ENCODE peak calls at places on chromosomes 3 and 15, in six cellular contexts. W is fibroblast of mammary gland; H is activated CD4-positive, alpha-beta T cell treated with anti-CD3 and anti-CD28 coated beads, Interleukin-2, amount 50 U/mL, for 48 hours; K is fibroblast of pulmonary artery; M is heart left ventricle; Y is stimulated activated CD8-positive, alpha-beta memory T cell treated with anti-CD3 and anti-CD28 coated beads, Interleukin-12 subunit alpha, Interleukin-12 subunit beta, amount 100 ng/mL, for 4 hours. O is an unnamed sample.

GRCh38 chr3:76436895-76437294 is 603.0 kb upstream of the ROBO2 start:
- DNase-seq in M (no peak), K (peak; percentile 1), W (peak; percentile 4), Y (no peak), H (no peak), O (no peak)

GRCh38 chr3:81086348-81086747 is 675.1 kb downstream of the GBE1 start:
- DNase-seq in Y (no peak), W (no peak), H (no peak), M (no peak), K (no peak), O (no peak)

GRCh38 chr3:57794501-57794900 is 38.4 kb downstream of the SLMAP start:
- DNase-seq in M (no peak), K (no peak), H (no peak), W (no peak), Y (no peak), O (no peak)

GRCh38 chr3:194928183-194928736 is 242.6 kb downstream of the FAM43A start:
- DNase-seq in K (peak; percentile 51), W (peak; percentile 52), H (no peak), Y (no peak), M (no peak), O (no peak)

GRCh38 chr3:51388286-51389029 is 2.6 kb upstream of the RBM15B start:
- DNase-seq in Y (no peak), M (no peak), H (no peak), K (no peak), W (peak; percentile 32), O (no peak)

GRCh38 chr3:94082412-94082937 is 19.6 kb downstream of the NSUN3 start:
- DNase-seq in W (no peak), K (no peak), H (no peak), M (no peak), Y (no peak), O (no peak)

GRCh38 chr3:58200846-58201355 is 9.9 kb downstream of the DNASE1L3 start:
- DNase-seq in H (no peak), M (no peak), W (no peak), K (no peak), Y (no peak), O (no peak)

GRCh38 chr3:177460100-177460499 is 262.8 kb upstream of the TBL1XR1 start:
- DNase-seq in H (no peak), M (no peak), W (no peak), Y (no peak), K (no peak), O (no peak)

GRCh38 chr3:12574656-12575055 is 17.8 kb downstream of the MKRN2 start:
- DNase-seq in K (peak; percentile 34), W (no peak), M (no peak), H (no peak), Y (no peak), O (no peak)

GRCh38 chr3:81770710-81771109 is 9.3 kb upstream of the GBE1 start:
- DNase-seq in K (no peak), H (no peak), W (no peak), M (no peak), Y (no peak), O (no peak)

GRCh38 chr3:105387122-105387751 is 20.5 kb downstream of the ALCAM start:
- DNase-seq in W (peak; percentile 68), Y (no peak), K (no peak), H (no peak), M (no peak), O (no peak)

GRCh38 chr3:38018296-38019266 is 10.9 kb downstream of the PLCD1 start:
- DNase-seq in Y (no peak), H (no peak), W (no peak), M (no peak), K (no peak), O (no peak)

GRCh38 chr3:167657684-167658225 is 4.0 kb upstream of the WDR49 start:
- DNase-seq in W (no peak), H (no peak), K (no peak), M (no peak), Y (no peak), O (no peak)

GRCh38 chr15:75455982-75456531 is 4.6 kb upstream of the SIN3A start:
- DNase-seq in H (peak; percentile 63), W (peak; percentile 40), K (peak; percentile 53), M (no peak), Y (no peak), O (peak; percentile 60)

GRCh38 chr3:170579646-170580045 is 6.2 kb downstream of the SLC7A14 start:
- DNase-seq in H (no peak), M (no peak), W (no peak), K (no peak), Y (no peak), O (no peak)

GRCh38 chr3:56954125-56954524 is 106.3 kb upstream of the SPATA12 start:
- DNase-seq in W (no peak), H (no peak), M (no peak), K (no peak), Y (no peak), O (no peak)

GRCh38 chr3:17473761-17474160 is 268.7 kb downstream of the TBC1D5 start:
- DNase-seq in K (peak; percentile 48), M (no peak), W (peak; percentile 32), Y (no peak), H (no peak), O (no peak)

GRCh38 chr3:160343132-160343531 is 55.9 kb downstream of the IFT80 start:
- DNase-seq in H (no peak), Y (no peak), K (peak; percentile 39), M (no peak), W (peak; percentile 44), O (no peak)

GRCh38 chr15:37014137-37014536 is 86.2 kb downstream of the MEIS2 start:
- DNase-seq in Y (no peak), H (no peak), M (no peak), K (peak; percentile 75), W (peak; percentile 51), O (no peak)

GRCh38 chr3:194732617-194733016 is 46.9 kb downstream of the FAM43A start:
- DNase-seq in M (no peak), W (no peak), H (no peak), Y (no peak), K (no peak), O (no peak)

GRCh38 chr3:190038050-190038631 is 82.6 kb downstream of the P3H2 start:
- DNase-seq in H (no peak), Y (no peak), M (peak; percentile 15), K (peak; percentile 78), W (peak; percentile 79), O (no peak)

GRCh38 chr3:116378077-116378476 is 67.2 kb downstream of the LSAMP start:
- DNase-seq in M (no peak), Y (no peak), K (no peak), H (no peak), W (no peak), O (no peak)

GRCh38 chr3:148366743-148367410 is 330.8 kb upstream of the AGTR1 start:
- DNase-seq in H (no peak), W (peak; percentile 30), K (peak; percentile 26), M (no peak), Y (no peak), O (no peak)

GRCh38 chr3:96264701-96265100 is 549.7 kb upstream of the EPHA6 start:
- DNase-seq in W (no peak), Y (no peak), M (no peak), K (no peak), H (no peak), O (no peak)

GRCh38 chr3:72797773-72798543 is 50.3 kb downstream of the SHQ1 start:
- DNase-seq in Y (no peak), H (no peak), M (peak; percentile 39), K (peak; percentile 53), W (peak; percentile 29), O (no peak)

GRCh38 chr15:29749365-29750086 is 72.7 kb downstream of the TJP1 start:
- DNase-seq in W (no peak), M (no peak), Y (no peak), H (no peak), K (no peak), O (no peak)

GRCh38 chr3:141366285-141367037 is 1.8 kb upstream of the ZBTB38 start:
- DNase-seq in K (peak; percentile 96), Y (no peak), H (no peak), M (peak; percentile 22), W (peak; percentile 98), O (no peak)

GRCh38 chr15:76150508-76150907 is 90.7 kb downstream of the TMEM266 start:
- DNase-seq in K (no peak), M (no peak), Y (no peak), H (no peak), W (no peak), O (no peak)

GRCh38 chr15:92503889-92504288 is 110.2 kb downstream of the ST8SIA2 start:
- DNase-seq in H (no peak), K (no peak), W (no peak), Y (no peak), M (no peak), O (no peak)

GRCh38 chr3:43768594-43768993 is 77.9 kb downstream of the ABHD5 start:
- DNase-seq in H (no peak), Y (no peak), W (peak; percentile 85), M (no peak), K (peak; percentile 64), O (no peak)

GRCh38 chr15:99212401-99212800 is 37.0 kb downstream of the TTC23 start:
- DNase-seq in W (peak; percentile 14), K (peak; percentile 35), M (peak; percentile 46), H (no peak), Y (no peak), O (no peak)

GRCh38 chr15:31346367-31347066 is 19.9 kb downstream of the KLF13 start:
- DNase-seq in K (no peak), Y (no peak), W (no peak), H (peak; percentile 50), M (no peak), O (no peak)

GRCh38 chr15:39592500-39592899 is 11.6 kb downstream of the THBS1 start:
- DNase-seq in Y (no peak), M (no peak), W (peak; percentile 40), H (no peak), K (peak; percentile 68), O (no peak)

O was measured in activated T-helper 2 cell treated with anti-CD3 and anti-CD28 coated beads, Interferon-gamma antibody, Interleukin-2, Interleukin-4, amounts not matched to agents 10 μg/mL and 5 μg/mL and 100 μg/mL, durations not matched to agents 14 hours and 24 hours and 36 hours.